ENCODE peak calls at places on chromosome 1, in six cellular contexts. One of them, this sample, is unnamed.

GRCh38 chr1:166789286-166789685 is 50.0 kb upstream of the POGK start:
- DNase-seq in AG09309: no peak
- DNase-seq in fibroblast of pulmonary artery: no peak
- DNase-seq in lower lobe of right lung: no peak
- DNase-seq in CD4-positive, alpha-beta T cell: no peak
- DNase-seq in progenitor cell of endocrine pancreas: no peak
- DNase-seq in this sample: no peak

GRCh38 chr1:51878616-51879336 is at the start of gene NRDC:
- DNase-seq in progenitor cell of endocrine pancreas: peak; percentile 98
- DNase-seq in CD4-positive, alpha-beta T cell: peak; percentile 99
- DNase-seq in lower lobe of right lung: peak; percentile 100
- DNase-seq in AG09309: peak; percentile 99
- DNase-seq in fibroblast of pulmonary artery: peak; percentile 100
- DNase-seq in this sample: peak; percentile 100

GRCh38 chr1:58325797-58326196 is 220.7 kb downstream of the OMA1 start:
- DNase-seq in fibroblast of pulmonary artery: no peak
- DNase-seq in CD4-positive, alpha-beta T cell: no peak
- DNase-seq in progenitor cell of endocrine pancreas: no peak
- DNase-seq in lower lobe of right lung: no peak
- DNase-seq in AG09309: no peak
- DNase-seq in this sample: no peak

GRCh38 chr1:39825432-39825941 is 36.8 kb upstream of the BMP8B start:
- DNase-seq in lower lobe of right lung: no peak
- DNase-seq in progenitor cell of endocrine pancreas: no peak
- DNase-seq in fibroblast of pulmonary artery: no peak
- DNase-seq in CD4-positive, alpha-beta T cell: no peak
- DNase-seq in AG09309: no peak
- DNase-seq in this sample: no peak

GRCh38 chr1:119276558-119276957 is 92.0 kb upstream of the HAO2 start:
- DNase-seq in lower lobe of right lung: no peak
- DNase-seq in fibroblast of pulmonary artery: no peak
- DNase-seq in CD4-positive, alpha-beta T cell: no peak
- DNase-seq in progenitor cell of endocrine pancreas: no peak
- DNase-seq in AG09309: no peak
- DNase-seq in this sample: no peak

GRCh38 chr1:70503358-70503757 is 92.3 kb downstream of the CTH start:
- DNase-seq in lower lobe of right lung: no peak
- DNase-seq in progenitor cell of endocrine pancreas: no peak
- DNase-seq in AG09309: no peak
- DNase-seq in CD4-positive, alpha-beta T cell: no peak
- DNase-seq in fibroblast of pulmonary artery: no peak
- DNase-seq in this sample: no peak

GRCh38 chr1:5990913-5991783 is 1.1 kb downstream of the NPHP4 start:
- DNase-seq in lower lobe of right lung: peak; percentile 66
- DNase-seq in fibroblast of pulmonary artery: peak; percentile 20
- DNase-seq in AG09309: no peak
- DNase-seq in CD4-positive, alpha-beta T cell: no peak
- DNase-seq in progenitor cell of endocrine pancreas: peak; percentile 47
- DNase-seq in this sample: peak; percentile 79

GRCh38 chr1:154414606-154415005 is 9.5 kb downstream of the IL6R start:
- DNase-seq in CD4-positive, alpha-beta T cell: no peak
- DNase-seq in AG09309: no peak
- DNase-seq in lower lobe of right lung: peak; percentile 41
- DNase-seq in progenitor cell of endocrine pancreas: no peak
- DNase-seq in fibroblast of pulmonary artery: no peak
- DNase-seq in this sample: peak; percentile 47

GRCh38 chr1:179586107-179586823 is 5.4 kb upstream of the TDRD5 start:
- DNase-seq in lower lobe of right lung: peak; percentile 56
- DNase-seq in fibroblast of pulmonary artery: peak; percentile 47
- DNase-seq in progenitor cell of endocrine pancreas: peak; percentile 76
- DNase-seq in AG09309: no peak
- DNase-seq in CD4-positive, alpha-beta T cell: no peak
- DNase-seq in this sample: no peak

GRCh38 chr1:158496379-158496778 is 24.4 kb downstream of the OR10R2 start:
- DNase-seq in CD4-positive, alpha-beta T cell: no peak
- DNase-seq in fibroblast of pulmonary artery: peak; percentile 21
- DNase-seq in lower lobe of right lung: no peak
- DNase-seq in progenitor cell of endocrine pancreas: no peak
- DNase-seq in AG09309: no peak
- DNase-seq in this sample: no peak

GRCh38 chr1:113088972-113089371 is 16.0 kb downstream of the LRIG2 start:
- DNase-seq in fibroblast of pulmonary artery: peak; percentile 28
- DNase-seq in progenitor cell of endocrine pancreas: no peak
- DNase-seq in lower lobe of right lung: no peak
- DNase-seq in AG09309: no peak
- DNase-seq in CD4-positive, alpha-beta T cell: no peak
- DNase-seq in this sample: no peak

GRCh38 chr1:10401281-10401680 is 2.4 kb downstream of the PGD start:
- DNase-seq in AG09309: no peak
- DNase-seq in fibroblast of pulmonary artery: peak; percentile 51
- DNase-seq in progenitor cell of endocrine pancreas: no peak
- DNase-seq in CD4-positive, alpha-beta T cell: no peak
- DNase-seq in lower lobe of right lung: no peak
- DNase-seq in this sample: no peak

GRCh38 chr1:116460748-116461376 is 87.8 kb downstream of the ATP1A1 start:
- DNase-seq in fibroblast of pulmonary artery: no peak
- DNase-seq in AG09309: no peak
- DNase-seq in lower lobe of right lung: no peak
- DNase-seq in CD4-positive, alpha-beta T cell: no peak
- DNase-seq in progenitor cell of endocrine pancreas: no peak
- DNase-seq in this sample: no peak

GRCh38 chr1:13762642-13763041 is 62.7 kb downstream of the PRDM2 start:
- DNase-seq in fibroblast of pulmonary artery: no peak
- DNase-seq in progenitor cell of endocrine pancreas: no peak
- DNase-seq in CD4-positive, alpha-beta T cell: no peak
- DNase-seq in lower lobe of right lung: no peak
- DNase-seq in AG09309: no peak
- DNase-seq in this sample: no peak

GRCh38 chr1:55147504-55147903 is 67.7 kb downstream of the USP24 start:
- DNase-seq in progenitor cell of endocrine pancreas: no peak
- DNase-seq in AG09309: no peak
- DNase-seq in fibroblast of pulmonary artery: no peak
- DNase-seq in lower lobe of right lung: peak; percentile 52
- DNase-seq in CD4-positive, alpha-beta T cell: no peak
- DNase-seq in this sample: no peak

GRCh38 chr1:101769520-101769919 is 227.2 kb downstream of the OLFM3 start:
- DNase-seq in CD4-positive, alpha-beta T cell: no peak
- DNase-seq in fibroblast of pulmonary artery: peak; percentile 23
- DNase-seq in progenitor cell of endocrine pancreas: no peak
- DNase-seq in lower lobe of right lung: no peak
- DNase-seq in AG09309: no peak
- DNase-seq in this sample: no peak

GRCh38 chr1:46487818-46488218 is 1.8 kb upstream of the DMBX1 start:
- DNase-seq in lower lobe of right lung: no peak
- DNase-seq in fibroblast of pulmonary artery: peak; percentile 25
- DNase-seq in CD4-positive, alpha-beta T cell: no peak
- DNase-seq in AG09309: no peak
- DNase-seq in progenitor cell of endocrine pancreas: no peak
- DNase-seq in this sample: no peak

GRCh38 chr1:48362901-48363300 is 109.1 kb downstream of the SPATA6 start:
- DNase-seq in progenitor cell of endocrine pancreas: no peak
- DNase-seq in fibroblast of pulmonary artery: no peak
- DNase-seq in lower lobe of right lung: no peak
- DNase-seq in CD4-positive, alpha-beta T cell: no peak
- DNase-seq in AG09309: no peak
- DNase-seq in this sample: no peak

GRCh38 chr1:209354111-209354839 is 229.2 kb upstream of the CAMK1G start:
- DNase-seq in lower lobe of right lung: peak; percentile 71
- DNase-seq in fibroblast of pulmonary artery: peak; percentile 95
- DNase-seq in AG09309: peak; percentile 79
- DNase-seq in progenitor cell of endocrine pancreas: peak; percentile 58
- DNase-seq in CD4-positive, alpha-beta T cell: no peak
- DNase-seq in this sample: no peak

GRCh38 chr1:98429851-98430496 is 231.5 kb upstream of the SNX7 start:
- DNase-seq in progenitor cell of endocrine pancreas: no peak
- DNase-seq in lower lobe of right lung: peak; percentile 43
- DNase-seq in CD4-positive, alpha-beta T cell: no peak
- DNase-seq in fibroblast of pulmonary artery: no peak
- DNase-seq in AG09309: no peak
- DNase-seq in this sample: no peak

GRCh38 chr1:184664042-184664659 is 90.5 kb downstream of the EDEM3 start:
- DNase-seq in progenitor cell of endocrine pancreas: peak; percentile 70
- DNase-seq in lower lobe of right lung: peak; percentile 83
- DNase-seq in CD4-positive, alpha-beta T cell: no peak
- DNase-seq in fibroblast of pulmonary artery: peak; percentile 74
- DNase-seq in AG09309: peak; percentile 8
- DNase-seq in this sample: no peak

GRCh38 chr1:38009841-38010180 is 2.7 kb upstream of the UTP11 start:
- DNase-seq in AG09309: no peak
- DNase-seq in fibroblast of pulmonary artery: no peak
- DNase-seq in progenitor cell of endocrine pancreas: no peak
- DNase-seq in CD4-positive, alpha-beta T cell: no peak
- DNase-seq in lower lobe of right lung: no peak
- DNase-seq in this sample: peak; percentile 19

GRCh38 chr1:38015978-38016640 is 3.6 kb downstream of the UTP11 start:
- DNase-seq in progenitor cell of endocrine pancreas: no peak
- DNase-seq in CD4-positive, alpha-beta T cell: no peak
- DNase-seq in fibroblast of pulmonary artery: peak; percentile 82
- DNase-seq in lower lobe of right lung: peak; percentile 12
- DNase-seq in AG09309: no peak
- DNase-seq in this sample: peak; percentile 35

GRCh38 chr1:38014724-38015424 is 2.3 kb downstream of the UTP11 start:
- DNase-seq in CD4-positive, alpha-beta T cell: no peak
- DNase-seq in fibroblast of pulmonary artery: no peak
- DNase-seq in progenitor cell of endocrine pancreas: no peak
- DNase-seq in lower lobe of right lung: peak; percentile 37
- DNase-seq in AG09309: no peak
- DNase-seq in this sample: peak; percentile 19

GRCh38 chr1:38013027-38013588 is 574 bp downstream of the UTP11 start:
- DNase-seq in AG09309: peak; percentile 39
- DNase-seq in lower lobe of right lung: peak; percentile 43
- DNase-seq in progenitor cell of endocrine pancreas: no peak
- DNase-seq in fibroblast of pulmonary artery: peak; percentile 79
- DNase-seq in CD4-positive, alpha-beta T cell: no peak
- DNase-seq in this sample: peak; percentile 12

DNA sequence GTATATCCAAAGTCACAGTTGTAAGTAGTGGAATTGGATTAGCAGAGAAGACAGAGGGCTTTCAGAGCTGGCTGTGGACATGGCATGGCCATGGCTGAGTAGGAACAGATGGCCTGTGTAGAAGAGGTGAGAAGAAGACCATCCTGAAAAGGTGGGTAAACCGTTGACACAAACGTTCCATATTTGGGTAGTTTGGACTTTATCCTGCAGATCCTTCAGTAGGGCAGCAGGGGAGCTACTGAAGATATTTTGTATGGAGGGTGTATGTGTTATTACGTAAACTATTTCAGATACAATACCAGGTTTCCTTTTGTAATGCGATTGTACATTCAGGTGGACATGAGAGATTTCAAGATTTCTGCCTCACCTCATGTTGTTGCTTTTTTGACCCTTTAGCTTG is 1.6 kb downstream of the UTP11 start:
- DNase-seq in AG09309: no peak
- DNase-seq in lower lobe of right lung: no peak
- DNase-seq in fibroblast of pulmonary artery: no peak
- DNase-seq in progenitor cell of endocrine pancreas: no peak
- DNase-seq in CD4-positive, alpha-beta T cell: no peak
- DNase-seq in this sample: peak; percentile 15
- TF ChIP-seq CTCF in AG09309: peak; percentile 33
- TF ChIP-seq CTCF in lower lobe of right lung: no peak
- TF ChIP-seq CTCF in fibroblast of pulmonary artery: peak; percentile 8
- TF ChIP-seq CTCF in progenitor cell of endocrine pancreas: no peak
- TF ChIP-seq CTCF in CD4-positive, alpha-beta T cell: no peak
- TF ChIP-seq CTCF in this sample: peak; percentile 32

GRCh38 chr1:19643113-19643512 is 998 bp upstream of the NBL1 start:
- DNase-seq in CD4-positive, alpha-beta T cell: no peak
- DNase-seq in AG09309: no peak
- DNase-seq in lower lobe of right lung: no peak
- DNase-seq in progenitor cell of endocrine pancreas: no peak
- DNase-seq in fibroblast of pulmonary artery: no peak
- DNase-seq in this sample: no peak
- TF ChIP-seq CTCF in CD4-positive, alpha-beta T cell: no peak
- TF ChIP-seq CTCF in AG09309: peak; percentile 7
- TF ChIP-seq CTCF in lower lobe of right lung: no peak
- TF ChIP-seq CTCF in progenitor cell of endocrine pancreas: no peak
- TF ChIP-seq CTCF in fibroblast of pulmonary artery: no peak
- TF ChIP-seq CTCF in this sample: no peak

DNA sequence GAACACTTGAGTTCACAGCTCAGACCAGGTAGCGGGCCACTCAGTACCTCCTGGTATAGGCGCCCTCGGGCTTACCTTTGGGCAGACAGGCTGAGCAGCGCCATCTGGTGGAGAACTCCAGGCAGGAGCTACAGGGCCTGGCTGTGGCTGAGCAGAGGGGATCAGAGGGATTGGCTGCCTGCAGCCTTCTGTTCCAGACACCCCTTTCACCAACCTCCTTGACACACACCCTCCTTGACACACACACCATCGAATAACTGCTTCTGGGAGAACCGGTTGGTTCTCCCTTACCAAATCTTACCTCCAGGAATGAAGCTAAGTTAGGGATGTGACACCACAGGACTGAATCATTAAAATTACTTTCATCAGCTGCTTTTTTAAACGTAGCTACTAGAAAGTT is 6.5 kb downstream of the LIN28A start:
- DNase-seq in fibroblast of pulmonary artery: peak; percentile 78
- DNase-seq in AG09309: no peak
- DNase-seq in progenitor cell of endocrine pancreas: peak; percentile 87
- DNase-seq in lower lobe of right lung: peak; percentile 85
- DNase-seq in CD4-positive, alpha-beta T cell: peak; percentile 82
- DNase-seq in this sample: no peak
- TF ChIP-seq CTCF in fibroblast of pulmonary artery: peak; percentile 94
- TF ChIP-seq CTCF in AG09309: peak; percentile 92
- TF ChIP-seq CTCF in progenitor cell of endocrine pancreas: peak; percentile 97
- TF ChIP-seq CTCF in lower lobe of right lung: peak; percentile 88
- TF ChIP-seq CTCF in CD4-positive, alpha-beta T cell: peak; percentile 95
- TF ChIP-seq CTCF in this sample: peak; percentile 92

GRCh38 chr1:174135200-174135599 is 24.1 kb upstream of the RABGAP1L start:
- DNase-seq in progenitor cell of endocrine pancreas: no peak
- DNase-seq in fibroblast of pulmonary artery: no peak
- DNase-seq in AG09309: no peak
- DNase-seq in lower lobe of right lung: no peak
- DNase-seq in CD4-positive, alpha-beta T cell: no peak
- DNase-seq in this sample: no peak

GRCh38 chr1:174134000-174134659 is 25.2 kb upstream of the RABGAP1L start:
- DNase-seq in progenitor cell of endocrine pancreas: no peak
- DNase-seq in AG09309: no peak
- DNase-seq in lower lobe of right lung: no peak
- DNase-seq in CD4-positive, alpha-beta T cell: no peak
- DNase-seq in fibroblast of pulmonary artery: no peak
- DNase-seq in this sample: no peak

GRCh38 chr1:174136714-174137113 is 22.6 kb upstream of the RABGAP1L start:
- DNase-seq in CD4-positive, alpha-beta T cell: no peak
- DNase-seq in AG09309: no peak
- DNase-seq in lower lobe of right lung: no peak
- DNase-seq in fibroblast of pulmonary artery: no peak
- DNase-seq in progenitor cell of endocrine pancreas: no peak
- DNase-seq in this sample: no peak

DNA sequence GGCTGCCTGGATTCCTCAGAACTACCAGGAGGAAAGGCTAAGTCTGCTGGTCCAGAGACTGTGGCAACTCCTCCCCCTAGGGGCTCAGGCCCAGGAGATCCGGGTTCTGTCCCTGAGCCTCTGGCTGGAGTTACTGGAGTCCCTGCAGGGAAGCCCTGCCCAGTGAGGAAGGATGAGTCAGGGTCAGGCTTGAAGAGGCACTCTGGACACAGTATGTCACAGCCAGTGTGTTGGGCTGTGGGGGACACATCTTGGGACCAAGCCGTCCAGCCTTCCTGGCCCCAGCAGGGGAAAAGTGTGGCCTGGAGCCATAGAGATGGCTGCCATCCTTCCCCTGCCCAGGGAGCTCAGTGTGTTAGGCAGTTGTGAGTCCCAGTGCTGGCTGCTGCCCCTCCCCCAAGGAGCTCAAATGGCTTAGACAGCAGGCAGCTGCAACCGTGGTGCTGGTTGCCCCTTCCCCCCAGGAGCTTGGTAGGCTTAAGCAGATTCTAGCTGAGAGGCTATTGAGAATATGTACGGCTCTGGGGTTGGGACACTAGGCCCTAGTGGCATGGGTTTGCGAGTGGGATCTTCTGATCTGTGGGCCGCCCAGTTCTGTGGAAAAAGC is 28.2 kb upstream of the RABGAP1L start:
- DNase-seq in AG09309: no peak
- DNase-seq in CD4-positive, alpha-beta T cell: no peak
- DNase-seq in lower lobe of right lung: no peak
- DNase-seq in fibroblast of pulmonary artery: no peak
- DNase-seq in progenitor cell of endocrine pancreas: no peak
- DNase-seq in this sample: no peak
- TF ChIP-seq CTCF in AG09309: no peak
- TF ChIP-seq CTCF in CD4-positive, alpha-beta T cell: no peak
- TF ChIP-seq CTCF in lower lobe of right lung: no peak
- TF ChIP-seq CTCF in fibroblast of pulmonary artery: no peak
- TF ChIP-seq CTCF in progenitor cell of endocrine pancreas: no peak
- TF ChIP-seq CTCF in this sample: no peak